ENCODE peak calls at places on chromosomes 4 and X, in eight cellular contexts. I, Q, B, U, G, A, Y and P are unnamed samples.

GRCh38 chrX:133254666-133255065 is 36.5 kb upstream of the TFDP3 start:
- DNase-seq in A (peak), B (no peak), Y (peak), U (no peak), G (no peak), I (peak), Q (no peak), P (no peak)

GRCh38 chr4:163332526-163333405 is at the start of gene NPY1R:
- DNase-seq in G (peak), I (peak), Y (peak), Q (no peak), B (peak), A (peak), U (peak), P (peak)

GRCh38 chr4:173488074-173488473 is 42.0 kb downstream of the HAND2 start:
- DNase-seq in Y (no peak), I (no peak), A (no peak), B (no peak), G (no peak), U (no peak), Q (no peak), P (no peak)

GRCh38 chr4:173074501-173074946 is 94.1 kb upstream of the GALNT7 start:
- DNase-seq in A (peak), G (no peak), B (peak), I (peak), Q (no peak), U (no peak), Y (peak), P (peak)

GRCh38 chr4:76035799-76036389 is at the start of gene CXCL11:
- DNase-seq in G (no peak), U (no peak), B (no peak), Y (peak), I (no peak), Q (no peak), A (no peak), P (no peak)

GRCh38 chrX:69068295-69069085 is 96.8 kb downstream of the PJA1 start:
- DNase-seq in A (no peak), Q (no peak), G (no peak), U (no peak), B (no peak), I (no peak), Y (no peak), P (no peak)

GRCh38 chr4:89123418-89123817 is 12.1 kb downstream of the TIGD2 start:
- DNase-seq in Y (peak), G (no peak), A (peak), B (no peak), I (no peak), Q (no peak), U (no peak), P (no peak)

GRCh38 chr4:680931-681645 is 6.7 kb downstream of the MYL5 start:
- DNase-seq in G (no peak), Y (no peak), Q (no peak), I (peak), A (no peak), B (no peak), U (no peak), P (peak)

GRCh38 chrX:144809025-144809424 is 438.3 kb upstream of the SPANXN1 start:
- DNase-seq in G (peak), Y (no peak), I (no peak), U (no peak), A (no peak), B (no peak), Q (no peak), P (no peak)

GRCh38 chr4:150337709-150338108 is 244.2 kb upstream of the MAB21L2 start:
- DNase-seq in Q (no peak), B (no peak), I (no peak), U (no peak), G (no peak), A (no peak), Y (no peak), P (no peak)

GRCh38 chrX:84118769-84119168 is 69.2 kb downstream of the RPS6KA6 start:
- DNase-seq in G (no peak), Q (no peak), U (no peak), A (no peak), B (no peak), I (no peak), Y (no peak), P (no peak)

GRCh38 chr4:8849266-8850073 is 22.2 kb downstream of the HMX1 start:
- DNase-seq in A (no peak), Y (no peak), I (no peak), G (no peak), U (no peak), Q (no peak), B (no peak), P (no peak)

GRCh38 chr4:145153181-145153903 is 27.0 kb downstream of the OTUD4 start:
- DNase-seq in I (no peak), G (no peak), Q (no peak), B (no peak), A (no peak), Y (no peak), U (no peak), P (no peak)

GRCh38 chr4:145012841-145013240 is 85.2 kb downstream of the ANAPC10 start:
- DNase-seq in I (peak), G (no peak), U (no peak), B (no peak), Q (no peak), A (no peak), Y (peak), P (no peak)

GRCh38 chr4:27881705-27882104 is 1021.1 kb downstream of the STIM2 start:
- DNase-seq in U (no peak), B (no peak), A (no peak), Q (no peak), Y (no peak), G (no peak), I (no peak), P (no peak)

GRCh38 chr4:151031831-151032605 is 16.9 kb upstream of the LRBA start:
- DNase-seq in I (peak), A (peak), Q (no peak), G (no peak), U (no peak), Y (peak), B (no peak), P (no peak)

GRCh38 chr4:182246401-182247205 is 3.4 kb downstream of the TENM3 start:
- DNase-seq in Y (peak), A (peak), U (no peak), G (no peak), I (no peak), Q (no peak), B (no peak), P (no peak)

GRCh38 chr4:23333946-23334878 is 555.6 kb downstream of the PPARGC1A start:
- DNase-seq in I (peak), U (no peak), Y (peak), B (no peak), G (peak), Q (no peak), A (peak), P (no peak)

GRCh38 chr4:101254776-101255175 is 92.5 kb downstream of the PPP3CA start:
- DNase-seq in Q (no peak), Y (no peak), U (no peak), A (no peak), B (no peak), I (no peak), G (no peak), P (no peak)

GRCh38 chrX:44245730-44246129 is 97.7 kb downstream of the EFHC2 start:
- DNase-seq in Y (no peak), I (no peak), Q (no peak), B (no peak), U (no peak), G (no peak), A (no peak), P (no peak)

GRCh38 chr4:101953949-101954348 is 163.4 kb downstream of the BANK1 start:
- DNase-seq in B (peak), I (peak), Y (peak), U (no peak), A (peak), G (no peak), Q (no peak), P (peak)

GRCh38 chr4:119690871-119691270 is 62.3 kb upstream of the PDE5A start:
- DNase-seq in U (no peak), I (no peak), Y (peak), G (peak), A (no peak), B (no peak), Q (no peak), P (no peak)

GRCh38 chr4:113584407-113585150 is 177.0 kb downstream of the CAMK2D start:
- DNase-seq in U (no peak), B (no peak), A (no peak), I (peak), Y (peak), G (no peak), Q (no peak), P (no peak)